ENCODE peak calls at places on chromosomes 2 and 18, in four cellular contexts. L, R, O and U are unnamed samples.

GRCh38 chr2:37688771-37689468 is 17.5 kb upstream of the CDC42EP3 start:
- DNase-seq in L (peak; percentile 78), O (no peak), R (peak; percentile 93), U (peak; percentile 47)

GRCh38 chr2:39571197-39571731 is 94.5 kb upstream of the TMEM178A start:
- DNase-seq in O (peak; percentile 16), L (peak; percentile 71), R (no peak), U (peak; percentile 28)

GRCh38 chr2:122627388-122627787 is 871.9 kb downstream of the TSN start:
- DNase-seq in R (no peak), L (peak; percentile 35), O (peak; percentile 24), U (no peak)

GRCh38 chr2:231503777-231504176 is 26.5 kb downstream of the NMUR1 start:
- DNase-seq in O (no peak), L (no peak), R (no peak), U (no peak)

GRCh38 chr2:208363485-208363884 is 43.1 kb upstream of the PTH2R start:
- DNase-seq in R (peak; percentile 68), L (peak; percentile 77), O (peak; percentile 82), U (no peak)

GRCh38 chr2:16584824-16585546 is 80.6 kb downstream of the CYRIA start:
- DNase-seq in O (no peak), R (no peak), L (no peak), U (no peak)

GRCh38 chr18:57437433-57437781 is 2.2 kb downstream of the ONECUT2 start:
- DNase-seq in O (no peak), L (no peak), R (no peak), U (no peak)

GRCh38 chr2:117514391-117514790 is 300.1 kb upstream of the DDX18 start:
- DNase-seq in O (no peak), L (no peak), R (no peak), U (no peak)

GRCh38 chr2:148244593-148245292 is 223.9 kb downstream of the MBD5 start:
- DNase-seq in R (peak; percentile 64), L (peak; percentile 16), O (peak; percentile 87), U (no peak)

GRCh38 chr18:10519366-10519765 is 6.5 kb upstream of the NAPG start:
- DNase-seq in R (no peak), L (no peak), O (peak; percentile 41), U (no peak)

GRCh38 chr2:150030440-150030839 is 442.9 kb upstream of the MMADHC start:
- DNase-seq in L (no peak), O (no peak), R (no peak), U (no peak)

GRCh38 chr2:231057590-231057989 is 923 bp downstream of the PSMD1 start:
- DNase-seq in O (peak; percentile 64), R (peak; percentile 30), L (peak; percentile 23), U (no peak)

GRCh38 chr18:49819071-49819662 is 5.8 kb upstream of the ACAA2 start:
- DNase-seq in R (no peak), O (no peak), L (no peak), U (no peak)

GRCh38 chr2:184556639-184557038 is 41.7 kb upstream of the ZNF804A start:
- DNase-seq in O (no peak), L (no peak), R (no peak), U (no peak)

GRCh38 chr2:116842164-116842563 is 972.3 kb upstream of the DDX18 start:
- DNase-seq in L (no peak), O (no peak), R (no peak), U (no peak)

GRCh38 chr2:9809448-9810088 is 33.7 kb upstream of the TAF1B start:
- DNase-seq in R (no peak), L (no peak), O (no peak), U (no peak)

DNA sequence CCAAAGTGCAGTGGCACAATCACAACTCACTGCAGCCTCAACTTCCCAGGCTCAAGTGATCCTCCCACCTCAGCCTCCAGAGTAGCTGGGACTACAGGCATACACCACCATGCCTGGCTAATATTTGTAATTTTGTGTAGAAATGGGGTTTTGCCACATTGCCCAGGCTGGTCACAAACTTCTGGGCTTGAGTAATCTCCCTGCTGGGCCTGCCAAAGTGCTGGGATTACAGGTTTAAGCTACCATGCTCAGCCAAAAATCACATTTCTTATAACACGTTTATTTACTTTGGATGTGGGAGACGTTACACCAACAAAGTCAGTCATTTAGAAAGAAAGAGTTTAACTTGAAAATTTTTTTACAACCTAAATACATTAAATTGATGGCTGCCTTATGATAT is 209.0 kb upstream of the VWC2L start:
- DNase-seq in R (no peak), L (no peak), O (no peak), U (no peak)
- H3K4me2 ChIP-seq in R (no peak overlapping the region), L (no peak overlapping the region), O (no peak overlapping the region), U (no peak overlapping the region)

GRCh38 chr2:203451686-203452085 is 83.4 kb downstream of the RAPH1 start:
- DNase-seq in R (peak; percentile 24), L (no peak), O (peak; percentile 49), U (no peak)
- H3K36me3 ChIP-seq in R (peaks cover 3% of the 10 kb centered on the region), L (peaks cover 20% of the 10 kb centered on the region), O (peaks cover 97% of the 10 kb centered on the region), U (no peaks in the 10 kb centered on the region)

DNA sequence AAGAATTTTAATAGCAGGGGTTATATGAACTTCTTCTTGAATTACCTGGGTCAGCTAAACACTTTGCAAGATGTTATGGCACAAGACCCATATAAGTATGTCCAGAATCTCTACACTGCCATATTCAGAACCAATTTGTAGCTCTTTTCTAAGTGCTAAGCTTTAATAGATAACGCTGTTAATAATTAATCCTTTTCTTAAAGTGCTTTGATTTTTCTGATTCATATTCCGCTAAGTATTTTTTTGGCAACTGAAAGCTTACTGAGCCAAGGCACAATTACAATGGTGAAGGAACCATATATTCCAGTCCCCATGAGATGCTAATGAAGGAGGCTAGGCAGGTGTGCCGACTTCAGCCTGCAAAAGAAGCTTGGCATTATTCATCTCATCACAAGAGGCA is 33.0 kb upstream of the TRIB2 start:
- DNase-seq in R (no peak), L (no peak), O (no peak), U (no peak)
- H3K4me2 ChIP-seq in R (no peak overlapping the region), L (peak overlapping the region; percentile 66), O (no peak overlapping the region), U (no peak overlapping the region)

DNA sequence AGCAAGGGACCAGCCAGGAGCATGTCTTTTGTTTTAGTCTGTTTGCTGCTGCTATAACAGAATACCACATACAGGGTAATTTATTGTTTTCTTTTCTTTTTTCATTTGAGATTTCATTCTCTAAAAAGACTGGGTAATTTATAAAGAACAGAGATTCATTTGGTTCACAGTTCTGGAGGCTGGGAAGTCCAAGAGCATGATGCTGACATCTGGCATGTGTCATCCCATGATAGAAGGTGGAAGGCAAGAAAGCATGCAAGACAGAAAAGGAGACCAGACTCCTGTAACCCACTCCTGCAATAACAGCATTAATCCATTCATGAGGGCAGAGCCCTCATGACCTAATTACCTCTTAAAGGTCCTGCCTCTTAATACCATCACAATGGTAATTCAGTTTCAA is 14.8 kb downstream of the SGO2 start:
- DNase-seq in O (no peak), R (no peak), L (no peak), U (no peak)
- H3K36me3 ChIP-seq in O (peaks cover 6% of the 10 kb centered on the region), R (no peaks in the 10 kb centered on the region), L (peaks cover 20% of the 10 kb centered on the region), U (no peaks in the 10 kb centered on the region)

DNA sequence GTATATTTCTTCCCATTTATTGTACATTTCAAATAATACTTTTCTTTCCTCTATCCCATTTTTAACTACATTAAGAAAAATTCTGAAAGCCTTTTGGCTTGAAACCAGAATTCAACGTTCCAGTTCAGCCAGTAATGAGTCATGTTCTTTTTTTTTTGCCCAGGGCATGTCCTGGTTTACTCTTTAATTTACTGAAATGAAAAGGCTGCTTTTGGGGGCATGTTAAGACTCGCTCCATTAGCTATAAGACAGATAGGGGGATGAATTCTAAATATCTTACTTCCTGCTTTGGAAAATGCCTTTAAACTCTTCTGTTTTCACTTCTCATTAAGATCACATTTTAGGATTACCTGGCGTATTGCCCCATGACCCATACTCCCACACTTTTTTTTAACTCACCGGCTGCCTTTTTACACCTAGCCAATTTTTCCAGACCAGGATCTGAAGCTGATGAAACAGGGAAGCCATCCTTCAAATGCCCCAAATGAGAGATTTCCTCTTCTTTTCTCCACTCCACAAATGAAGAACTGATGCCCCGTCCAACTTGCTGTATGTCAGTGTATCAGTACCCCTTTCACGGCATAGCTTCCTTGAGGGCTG is 585 bp downstream of the ABCA12 start:
- DNase-seq in R (peak; percentile 67), L (peak; percentile 87), O (peak; percentile 69), U (no peak)
- H3K4me2 ChIP-seq in R (no peak overlapping the region), L (peak overlapping the region; percentile 74), O (peak overlapping the region; percentile 33), U (no peak overlapping the region)

GRCh38 chr2:238169021-238169707 is 10.4 kb downstream of the ERFE start:
- DNase-seq in R (peak; percentile 98), O (peak; percentile 93), L (peak; percentile 17), U (no peak)

GRCh38 chr2:238170386-238171071 is 11.8 kb downstream of the ERFE start:
- DNase-seq in L (no peak), O (peak; percentile 21), R (peak; percentile 4), U (no peak)

GRCh38 chr2:238168196-238168815 is 9.5 kb downstream of the ERFE start:
- DNase-seq in L (no peak), O (no peak), R (no peak), U (no peak)

GRCh38 chr2:238171575-238172187 is 12.9 kb downstream of the ERFE start:
- DNase-seq in L (no peak), R (peak; percentile 20), O (no peak), U (no peak)

GRCh38 chr2:238169708-238170251 is 11.0 kb downstream of the ERFE start:
- DNase-seq in O (peak; percentile 98), L (peak; percentile 92), R (peak; percentile 98), U (peak; percentile 51)
- H3K36me3 ChIP-seq in O (peaks cover 9% of the 10 kb centered on the region), L (peaks cover 6% of the 10 kb centered on the region), R (peaks cover 27% of the 10 kb centered on the region), U (no peaks in the 10 kb centered on the region)